ENCODE peak calls at places on chromosomes 16 and 17, in ten cellular contexts. I, Z, V, F, W, H, A, Q, C and R are unnamed samples.

GRCh38 chr16:9610727-9611126 is 519.3 kb downstream of the HAPSTR1 start:
- DNase-seq in I (peak), Z (no peak), V (no peak), F (no peak), W (no peak), H (no peak), A (no peak), Q (no peak), C (no peak), R (no peak)

GRCh38 chr17:40499551-40500189 is 1.8 kb downstream of the TNS4 start:
- DNase-seq in I (peak), Z (peak), V (peak), F (peak), W (peak), H (no peak), A (no peak), Q (peak), C (peak), R (no peak)

GRCh38 chr16:57764341-57765159 is 29.0 kb downstream of the KATNB1 start:
- DNase-seq in I (peak), Z (no peak), V (no peak), F (peak), W (peak), H (no peak), A (no peak), Q (peak), C (no peak), R (peak)

GRCh38 chr16:19846421-19846820 is 38.2 kb downstream of the GPRC5B start:
- DNase-seq in I (no peak), Z (peak), V (no peak), F (no peak), W (no peak), H (no peak), A (no peak), Q (no peak), C (no peak), R (no peak)

GRCh38 chr17:4938670-4939553 is 934 bp downstream of the SLC25A11 start:
- DNase-seq in I (no peak), Z (no peak), V (no peak), F (no peak), W (no peak), H (peak), A (no peak), Q (no peak), C (no peak), R (no peak)

GRCh38 chr17:49881054-49881402 is 33.2 kb upstream of the TAC4 start:
- DNase-seq in I (no peak), Z (no peak), V (no peak), F (no peak), W (no peak), H (no peak), A (no peak), Q (no peak), C (no peak), R (no peak)

GRCh38 chr17:75875940-75876189 is 2.5 kb downstream of the TRIM47 start:
- DNase-seq in I (no peak), Z (no peak), V (no peak), F (no peak), W (no peak), H (no peak), A (no peak), Q (no peak), C (no peak), R (no peak)

GRCh38 chr16:46688657-46689491 is at the start of gene VPS35:
- DNase-seq in I (peak), Z (peak), V (peak), F (peak), W (peak), H (peak), A (peak), Q (peak), C (peak), R (peak)

GRCh38 chr17:79299349-79299748 is 224.7 kb downstream of the ENGASE start:
- DNase-seq in I (no peak), Z (no peak), V (no peak), F (no peak), W (no peak), H (no peak), A (no peak), Q (no peak), C (no peak), R (no peak)

GRCh38 chr16:48220891-48221290 is 23.2 kb upstream of the LONP2 start:
- DNase-seq in I (no peak), Z (no peak), V (no peak), F (no peak), W (no peak), H (no peak), A (no peak), Q (no peak), C (no peak), R (no peak)

GRCh38 chr17:77664097-77664729 is 294.3 kb upstream of the TNRC6C start:
- DNase-seq in I (no peak), Z (no peak), V (no peak), F (no peak), W (no peak), H (peak), A (no peak), Q (no peak), C (no peak), R (no peak)

GRCh38 chr17:75721463-75722011 is 278 bp downstream of the ITGB4 start:
- DNase-seq in I (no peak), Z (no peak), V (peak), F (no peak), W (no peak), H (no peak), A (no peak), Q (no peak), C (no peak), R (no peak)

GRCh38 chr17:347309-347708 is 5.3 kb downstream of the RPH3AL start:
- DNase-seq in I (no peak), Z (no peak), V (no peak), F (no peak), W (no peak), H (peak), A (no peak), Q (no peak), C (no peak), R (no peak)

GRCh38 chr17:50213026-50214015 is 11.9 kb upstream of the COL1A1 start:
- DNase-seq in I (peak), Z (peak), V (no peak), F (no peak), W (peak), H (no peak), A (no peak), Q (peak), C (no peak), R (no peak)

GRCh38 chr16:80084614-80085013 is 456.2 kb upstream of the DYNLRB2 start:
- DNase-seq in I (peak), Z (peak), V (peak), F (peak), W (no peak), H (no peak), A (no peak), Q (peak), C (peak), R (no peak)

GRCh38 chr17:66275651-66276050 is 26.8 kb upstream of the PRKCA start:
- DNase-seq in I (peak), Z (no peak), V (no peak), F (peak), W (peak), H (no peak), A (no peak), Q (peak), C (no peak), R (peak)

GRCh38 chr16:30711712-30712111 is 12.7 kb downstream of the SRCAP start:
- DNase-seq in I (no peak), Z (no peak), V (no peak), F (no peak), W (no peak), H (no peak), A (no peak), Q (no peak), C (no peak), R (no peak)

GRCh38 chr16:11783319-11784047 is 13.6 kb downstream of the ZC3H7A start:
- DNase-seq in I (no peak), Z (no peak), V (no peak), F (peak), W (peak), H (no peak), A (no peak), Q (no peak), C (no peak), R (no peak)

GRCh38 chr17:79003661-79004411 is 5.7 kb downstream of the CANT1 start:
- DNase-seq in I (no peak), Z (peak), V (no peak), F (no peak), W (no peak), H (no peak), A (no peak), Q (no peak), C (no peak), R (no peak)

GRCh38 chr16:31451681-31452351 is 7.5 kb upstream of the ARMC5 start:
- DNase-seq in I (peak), Z (peak), V (peak), F (peak), W (peak), H (no peak), A (no peak), Q (peak), C (peak), R (no peak)

GRCh38 chr17:1785925-1786324 is 24.1 kb downstream of the SERPINF1 start:
- DNase-seq in I (no peak), Z (no peak), V (no peak), F (no peak), W (no peak), H (peak), A (no peak), Q (no peak), C (peak), R (no peak)

GRCh38 chr16:68685685-68686478 is 40.8 kb downstream of the CDH3 start:
- DNase-seq in I (no peak), Z (no peak), V (no peak), F (no peak), W (no peak), H (peak), A (no peak), Q (no peak), C (no peak), R (no peak)

GRCh38 chr17:58970966-58971575 is 135.6 kb downstream of the TRIM37 start:
- DNase-seq in I (no peak), Z (no peak), V (no peak), F (no peak), W (peak), H (no peak), A (no peak), Q (no peak), C (no peak), R (no peak)

GRCh38 chr16:49049644-49050043 is 232.0 kb downstream of the CBLN1 start:
- DNase-seq in I (no peak), Z (no peak), V (no peak), F (no peak), W (no peak), H (no peak), A (no peak), Q (no peak), C (no peak), R (no peak)

GRCh38 chr16:72740346-72740745 is 307.6 kb downstream of the ZFHX3 start:
- DNase-seq in I (no peak), Z (no peak), V (no peak), F (no peak), W (peak), H (no peak), A (no peak), Q (no peak), C (no peak), R (no peak)

GRCh38 chr16:2152695-2153506 is 2.7 kb upstream of the TRAF7 start:
- DNase-seq in I (peak), Z (peak), V (peak), F (peak), W (no peak), H (peak), A (no peak), Q (peak), C (no peak), R (no peak)

GRCh38 chr17:62626719-62627218 is 701 bp upstream of the MRC2 start:
- DNase-seq in I (peak), Z (no peak), V (no peak), F (peak), W (peak), H (no peak), A (no peak), Q (peak), C (peak), R (peak)

GRCh38 chr17:42325026-42325425 is 36.7 kb downstream of the STAT5A start:
- DNase-seq in I (peak), Z (no peak), V (no peak), F (peak), W (peak), H (no peak), A (no peak), Q (no peak), C (no peak), R (peak)

GRCh38 chr16:50634090-50634489 is 47.0 kb downstream of the SNX20 start:
- DNase-seq in I (no peak), Z (no peak), V (no peak), F (no peak), W (no peak), H (no peak), A (no peak), Q (no peak), C (no peak), R (no peak)

GRCh38 chr16:87149051-87149450 is 168.1 kb downstream of the C16orf95 start:
- DNase-seq in I (no peak), Z (no peak), V (no peak), F (no peak), W (peak), H (no peak), A (no peak), Q (no peak), C (no peak), R (no peak)

GRCh38 chr16:10180042-10180770 is 2.0 kb downstream of the GRIN2A start:
- DNase-seq in I (no peak), Z (no peak), V (no peak), F (no peak), W (no peak), H (no peak), A (no peak), Q (no peak), C (no peak), R (no peak)

GRCh38 chr17:75921596-75921995 is 16.9 kb upstream of the MRPL38 start:
- DNase-seq in I (no peak), Z (no peak), V (peak), F (no peak), W (no peak), H (no peak), A (no peak), Q (no peak), C (no peak), R (no peak)

GRCh38 chr16:12319464-12320030 is 343.0 kb downstream of the SNX29 start:
- DNase-seq in I (no peak), Z (no peak), V (no peak), F (no peak), W (no peak), H (no peak), A (no peak), Q (no peak), C (no peak), R (no peak)

GRCh38 chr16:19645557-19645981 is 72.5 kb downstream of the KNOP1 start:
- DNase-seq in I (no peak), Z (peak), V (no peak), F (peak), W (peak), H (no peak), A (no peak), Q (no peak), C (peak), R (no peak)

DNA sequence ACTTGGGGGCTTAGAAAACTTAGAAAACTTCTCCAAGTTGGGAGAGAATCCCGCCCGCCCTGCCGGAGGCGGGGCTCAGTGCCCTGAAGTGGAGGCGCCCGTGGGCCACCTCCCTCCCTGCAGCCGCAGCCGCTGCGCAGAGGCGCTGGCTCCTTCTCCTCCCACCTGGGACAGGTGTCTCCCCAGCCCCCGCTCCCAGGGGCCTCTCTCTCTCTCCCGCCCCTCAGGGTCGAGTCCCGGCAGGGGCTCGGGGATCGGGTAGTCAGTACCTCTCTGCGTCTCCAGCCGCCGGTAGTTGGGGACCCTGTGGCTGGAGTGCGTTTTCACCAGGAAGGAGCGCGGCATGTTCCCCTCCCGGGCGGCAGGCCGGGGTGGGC is 257 bp downstream of the SNAI3 start:
- DNase-seq in I (no peak), Z (peak), V (no peak), F (no peak), W (no peak), H (peak), A (no peak), Q (no peak), C (no peak), R (no peak)
- TF ChIP-seq CTCF in I (no peak), Z (no peak), V (no peak), F (no peak), W (no peak), H (no peak), A (no peak), Q (no peak), C (no peak), R (no peak)

GRCh38 chr17:48162305-48162934 is 54.9 kb downstream of the SNX11 start:
- DNase-seq in I (peak), Z (no peak), V (no peak), F (no peak), W (no peak), H (no peak), A (no peak), Q (no peak), C (no peak), R (no peak)
- H3K4me3 ChIP-seq in I (no peak), Z (no peak), V (no peak), F (no peak), W (no peak), H (no peak), A (no peak), Q (peak), C (no peak), R (no peak)

GRCh38 chr17:74358696-74359095 is 3.0 kb downstream of the BTBD17 start:
- DNase-seq in I (peak), Z (no peak), V (no peak), F (no peak), W (no peak), H (no peak), A (no peak), Q (no peak), C (no peak), R (no peak)

GRCh38 chr17:74359916-74360315 is 1.8 kb downstream of the BTBD17 start:
- DNase-seq in I (no peak), Z (no peak), V (no peak), F (no peak), W (no peak), H (no peak), A (no peak), Q (no peak), C (no peak), R (no peak)

GRCh38 chr17:74362811-74363498 is 1.3 kb upstream of the BTBD17 start:
- DNase-seq in I (no peak), Z (no peak), V (no peak), F (no peak), W (no peak), H (no peak), A (no peak), Q (no peak), C (no peak), R (no peak)

GRCh38 chr17:74360993-74361612 is 565 bp downstream of the BTBD17 start:
- DNase-seq in I (no peak), Z (no peak), V (no peak), F (no peak), W (peak), H (no peak), A (no peak), Q (no peak), C (no peak), R (no peak)

GRCh38 chr17:74361613-74362391 is at the start of gene BTBD17:
- DNase-seq in I (peak), Z (peak), V (peak), F (peak), W (no peak), H (peak), A (no peak), Q (peak), C (peak), R (no peak)
- TF ChIP-seq CTCF in I (peak), Z (peak), V (peak), F (peak), W (peak), H (peak), A (peak), Q (peak), C (peak), R (peak)

DNA sequence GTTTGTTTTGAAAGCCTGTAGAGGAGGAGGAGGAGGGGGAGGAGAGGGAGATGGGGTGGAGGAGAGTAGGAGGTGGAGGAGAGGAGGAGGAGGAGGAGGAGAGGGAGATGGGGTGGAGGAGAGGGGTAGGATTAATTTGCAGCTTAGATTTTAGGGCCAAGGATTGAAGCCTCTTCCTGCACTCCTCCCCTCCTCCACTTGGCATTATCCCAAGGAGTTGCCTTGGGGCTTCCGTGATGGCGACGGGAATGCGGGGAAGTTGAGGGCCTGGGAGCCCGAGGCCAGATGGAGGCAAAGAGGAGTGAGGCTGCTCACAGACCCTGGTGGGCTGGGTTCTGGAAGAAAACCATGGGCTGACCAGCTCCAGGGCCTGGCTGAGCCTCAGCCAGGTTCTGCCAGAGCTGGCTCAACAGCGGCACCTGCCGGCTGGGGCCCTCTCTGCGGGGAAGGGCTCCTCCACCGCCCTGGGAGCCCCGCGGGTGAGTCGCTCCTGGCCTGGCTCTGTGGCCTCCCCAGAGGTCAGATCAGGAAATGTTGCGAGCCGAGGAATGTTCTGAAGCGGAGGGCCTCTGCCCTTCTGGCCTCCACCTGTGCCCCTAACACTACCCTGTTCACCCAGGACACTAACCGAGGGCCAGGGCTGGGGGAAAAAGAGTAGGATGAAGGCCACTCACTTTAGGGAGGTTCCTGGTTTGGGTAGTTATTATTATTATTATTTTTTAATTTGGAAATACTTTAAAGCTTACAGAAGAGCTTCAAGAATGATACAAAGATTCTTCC is 23.9 kb upstream of the FMNL1 start:
- DNase-seq in I (peak), Z (peak), V (peak), F (peak), W (peak), H (peak), A (peak), Q (peak), C (peak), R (peak)
- H3K4me3 ChIP-seq in I (no peak), Z (no peak), V (no peak), F (no peak), W (no peak), H (no peak), A (peak), Q (no peak), C (peak), R (peak)

DNA sequence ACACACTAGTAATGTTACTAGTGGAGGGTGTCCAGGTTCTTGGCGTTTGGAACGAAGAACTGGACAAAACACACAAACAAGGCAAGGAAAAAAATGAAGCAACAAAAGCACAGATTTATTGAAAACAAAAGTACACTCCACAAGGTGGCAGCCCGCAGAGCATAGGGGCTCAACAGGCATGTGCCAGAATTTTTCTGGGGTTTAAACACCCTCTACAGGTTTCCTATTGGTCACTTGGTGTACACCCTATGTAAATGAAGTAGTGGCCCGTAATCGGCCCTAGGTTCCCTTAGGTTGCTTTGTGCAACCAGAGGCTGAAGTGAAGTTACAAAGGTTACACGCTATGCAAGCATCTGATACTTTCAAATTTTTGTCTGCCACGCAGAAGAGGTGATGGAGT is 8.1 kb downstream of the OR2C1 start:
- DNase-seq in I (peak), Z (no peak), V (no peak), F (no peak), W (no peak), H (no peak), A (no peak), Q (no peak), C (no peak), R (no peak)
- TF ChIP-seq CTCF in I (no peak), Z (no peak), V (no peak), F (no peak), W (no peak), H (no peak), A (no peak), Q (peak), C (no peak), R (no peak)

GRCh38 chr17:43574896-43575525 is 28.9 kb upstream of the ETV4 start:
- DNase-seq in I (no peak), Z (no peak), V (no peak), F (no peak), W (no peak), H (no peak), A (no peak), Q (no peak), C (no peak), R (no peak)

GRCh38 chr17:43578699-43579569 is 32.8 kb upstream of the ETV4 start:
- DNase-seq in I (no peak), Z (no peak), V (no peak), F (peak), W (peak), H (peak), A (no peak), Q (no peak), C (no peak), R (no peak)

GRCh38 chr17:43578352-43578698 is 32.2 kb upstream of the ETV4 start:
- DNase-seq in I (no peak), Z (no peak), V (no peak), F (no peak), W (no peak), H (no peak), A (no peak), Q (no peak), C (no peak), R (no peak)

GRCh38 chr17:43574348-43574747 is 28.2 kb upstream of the ETV4 start:
- DNase-seq in I (no peak), Z (no peak), V (peak), F (no peak), W (no peak), H (no peak), A (no peak), Q (no peak), C (no peak), R (no peak)

GRCh38 chr17:43576563-43577229 is 30.6 kb upstream of the ETV4 start:
- DNase-seq in I (peak), Z (peak), V (peak), F (peak), W (peak), H (peak), A (no peak), Q (peak), C (peak), R (no peak)
- H3K4me3 ChIP-seq in I (no peak), Z (no peak), V (no peak), F (no peak), W (no peak), H (no peak), A (no peak), Q (no peak), C (no peak), R (no peak)